ENCODE peak calls at places on chromosome X, in seven cellular contexts. One of them, this sample, is unnamed.

GRCh38 chrX:34918091-34918736 is 24.4 kb upstream of the FAM47B start:
- DNase-seq in H1: no peak
- DNase-seq in hippocampal formation: no peak
- DNase-seq in effector CD8-positive, alpha-beta T cell: no peak
- DNase-seq in lower lobe of right lung: no peak
- DNase-seq in right cardiac atrium: no peak
- DNase-seq in A172: peak; percentile 25
- DNase-seq in this sample: peak; percentile 39

GRCh38 chrX:97787849-97788248 is 904.1 kb downstream of the RPA4 start:
- DNase-seq in H1: no peak
- DNase-seq in hippocampal formation: no peak
- DNase-seq in effector CD8-positive, alpha-beta T cell: no peak
- DNase-seq in lower lobe of right lung: no peak
- DNase-seq in right cardiac atrium: no peak
- DNase-seq in A172: no peak
- DNase-seq in this sample: no peak

GRCh38 chrX:154457491-154458115 is 478 bp upstream of the PLXNA3 start:
- DNase-seq in H1: peak; percentile 65
- DNase-seq in hippocampal formation: no peak
- DNase-seq in effector CD8-positive, alpha-beta T cell: peak; percentile 48
- DNase-seq in lower lobe of right lung: peak; percentile 60
- DNase-seq in right cardiac atrium: peak; percentile 38
- DNase-seq in A172: no peak
- DNase-seq in this sample: peak; percentile 46

GRCh38 chrX:139914421-139914820 is 18.4 kb downstream of the ATP11C start:
- DNase-seq in H1: no peak
- DNase-seq in hippocampal formation: no peak
- DNase-seq in effector CD8-positive, alpha-beta T cell: no peak
- DNase-seq in lower lobe of right lung: no peak
- DNase-seq in right cardiac atrium: no peak
- DNase-seq in A172: no peak
- DNase-seq in this sample: no peak

GRCh38 chrX:48800574-48801280 is 1.1 kb upstream of the HDAC6 start:
- DNase-seq in H1: no peak
- DNase-seq in hippocampal formation: no peak
- DNase-seq in effector CD8-positive, alpha-beta T cell: no peak
- DNase-seq in lower lobe of right lung: no peak
- DNase-seq in right cardiac atrium: no peak
- DNase-seq in A172: no peak
- DNase-seq in this sample: no peak

GRCh38 chrX:153477039-153477438 is 6.7 kb upstream of the HAUS7 start:
- DNase-seq in H1: no peak
- DNase-seq in hippocampal formation: no peak
- DNase-seq in effector CD8-positive, alpha-beta T cell: no peak
- DNase-seq in lower lobe of right lung: no peak
- DNase-seq in right cardiac atrium: peak; percentile 51
- DNase-seq in A172: peak; percentile 70
- DNase-seq in this sample: peak; percentile 48

GRCh38 chrX:93874554-93874953 is 200.5 kb downstream of the FAM133A start:
- DNase-seq in H1: peak; percentile 50
- DNase-seq in hippocampal formation: no peak
- DNase-seq in effector CD8-positive, alpha-beta T cell: no peak
- DNase-seq in lower lobe of right lung: no peak
- DNase-seq in right cardiac atrium: no peak
- DNase-seq in A172: no peak
- DNase-seq in this sample: peak; percentile 7

GRCh38 chrX:24387724-24388123 is 27.3 kb downstream of the SUPT20HL1 start:
- DNase-seq in H1: no peak
- DNase-seq in hippocampal formation: no peak
- DNase-seq in effector CD8-positive, alpha-beta T cell: no peak
- DNase-seq in lower lobe of right lung: no peak
- DNase-seq in right cardiac atrium: no peak
- DNase-seq in A172: no peak
- DNase-seq in this sample: no peak

GRCh38 chrX:83934220-83934619 is 73.3 kb downstream of the CYLC1 start:
- DNase-seq in H1: no peak
- DNase-seq in hippocampal formation: no peak
- DNase-seq in effector CD8-positive, alpha-beta T cell: no peak
- DNase-seq in lower lobe of right lung: no peak
- DNase-seq in right cardiac atrium: no peak
- DNase-seq in A172: no peak
- DNase-seq in this sample: no peak

GRCh38 chrX:866441-866990 is 235.9 kb downstream of the SHOX start:
- DNase-seq in H1: peak; percentile 40
- DNase-seq in hippocampal formation: no peak
- DNase-seq in effector CD8-positive, alpha-beta T cell: no peak
- DNase-seq in lower lobe of right lung: no peak
- DNase-seq in right cardiac atrium: no peak
- DNase-seq in A172: no peak
- DNase-seq in this sample: no peak

GRCh38 chrX:7198499-7198898 is 50.5 kb upstream of the PUDP start:
- DNase-seq in H1: no peak
- DNase-seq in hippocampal formation: no peak
- DNase-seq in effector CD8-positive, alpha-beta T cell: no peak
- DNase-seq in lower lobe of right lung: no peak
- DNase-seq in right cardiac atrium: no peak
- DNase-seq in A172: no peak
- DNase-seq in this sample: no peak

GRCh38 chrX:73262991-73263390 is 48.3 kb upstream of the NAP1L2 start:
- DNase-seq in H1: no peak
- DNase-seq in hippocampal formation: no peak
- DNase-seq in effector CD8-positive, alpha-beta T cell: no peak
- DNase-seq in lower lobe of right lung: no peak
- DNase-seq in right cardiac atrium: no peak
- DNase-seq in A172: no peak
- DNase-seq in this sample: no peak

GRCh38 chrX:106247162-106247561 is 79.1 kb downstream of the PWWP3B start:
- DNase-seq in H1: no peak
- DNase-seq in hippocampal formation: no peak
- DNase-seq in effector CD8-positive, alpha-beta T cell: no peak
- DNase-seq in lower lobe of right lung: no peak
- DNase-seq in right cardiac atrium: no peak
- DNase-seq in A172: no peak
- DNase-seq in this sample: no peak

GRCh38 chrX:15946783-15947550 is 92.4 kb upstream of the AP1S2 start:
- DNase-seq in H1: no peak
- DNase-seq in hippocampal formation: no peak
- DNase-seq in effector CD8-positive, alpha-beta T cell: no peak
- DNase-seq in lower lobe of right lung: no peak
- DNase-seq in right cardiac atrium: no peak
- DNase-seq in A172: peak; percentile 92
- DNase-seq in this sample: peak; percentile 82

GRCh38 chrX:49988128-49988527 is 65.7 kb downstream of the CLCN5 start:
- DNase-seq in H1: no peak
- DNase-seq in hippocampal formation: no peak
- DNase-seq in effector CD8-positive, alpha-beta T cell: no peak
- DNase-seq in lower lobe of right lung: no peak
- DNase-seq in right cardiac atrium: no peak
- DNase-seq in A172: no peak
- DNase-seq in this sample: no peak

GRCh38 chrX:149950681-149951080 is 12.4 kb upstream of the EOLA2 start:
- DNase-seq in H1: no peak
- DNase-seq in hippocampal formation: no peak
- DNase-seq in effector CD8-positive, alpha-beta T cell: no peak
- DNase-seq in lower lobe of right lung: no peak
- DNase-seq in right cardiac atrium: no peak
- DNase-seq in A172: peak; percentile 39
- DNase-seq in this sample: peak; percentile 54

GRCh38 chrX:68146054-68146453 is 287.2 kb downstream of the OPHN1 start:
- DNase-seq in H1: no peak
- DNase-seq in hippocampal formation: no peak
- DNase-seq in effector CD8-positive, alpha-beta T cell: no peak
- DNase-seq in lower lobe of right lung: no peak
- DNase-seq in right cardiac atrium: no peak
- DNase-seq in A172: peak; percentile 33
- DNase-seq in this sample: peak; percentile 60

GRCh38 chrX:69362889-69363288 is 141.2 kb upstream of the NALF2 start:
- DNase-seq in H1: no peak
- DNase-seq in hippocampal formation: no peak
- DNase-seq in effector CD8-positive, alpha-beta T cell: no peak
- DNase-seq in lower lobe of right lung: no peak
- DNase-seq in right cardiac atrium: peak; percentile 26
- DNase-seq in A172: no peak
- DNase-seq in this sample: peak; percentile 82

GRCh38 chrX:41543022-41543421 is 95.9 kb downstream of the NYX start:
- DNase-seq in H1: no peak
- DNase-seq in hippocampal formation: no peak
- DNase-seq in effector CD8-positive, alpha-beta T cell: no peak
- DNase-seq in lower lobe of right lung: no peak
- DNase-seq in right cardiac atrium: no peak
- DNase-seq in A172: no peak
- DNase-seq in this sample: no peak

GRCh38 chrX:115642895-115643530 is 82.0 kb downstream of the PLS3 start:
- DNase-seq in H1: no peak
- DNase-seq in hippocampal formation: no peak
- DNase-seq in effector CD8-positive, alpha-beta T cell: peak; percentile 0
- DNase-seq in lower lobe of right lung: no peak
- DNase-seq in right cardiac atrium: no peak
- DNase-seq in A172: peak; percentile 1
- DNase-seq in this sample: peak; percentile 57

GRCh38 chrX:77814210-77814609 is 28.2 kb upstream of the ATRX start:
- DNase-seq in H1: no peak
- DNase-seq in hippocampal formation: no peak
- DNase-seq in effector CD8-positive, alpha-beta T cell: no peak
- DNase-seq in lower lobe of right lung: no peak
- DNase-seq in right cardiac atrium: no peak
- DNase-seq in A172: no peak
- DNase-seq in this sample: no peak

GRCh38 chrX:7244400-7244799 is 96.4 kb upstream of the PUDP start:
- DNase-seq in H1: no peak
- DNase-seq in hippocampal formation: no peak
- DNase-seq in effector CD8-positive, alpha-beta T cell: no peak
- DNase-seq in lower lobe of right lung: no peak
- DNase-seq in right cardiac atrium: no peak
- DNase-seq in A172: no peak
- DNase-seq in this sample: no peak

GRCh38 chrX:53831662-53832635 is 145.4 kb upstream of the HUWE1 start:
- DNase-seq in H1: peak; percentile 48
- DNase-seq in hippocampal formation: no peak
- DNase-seq in effector CD8-positive, alpha-beta T cell: peak; percentile 0
- DNase-seq in lower lobe of right lung: no peak
- DNase-seq in right cardiac atrium: no peak
- DNase-seq in A172: peak; percentile 50
- DNase-seq in this sample: peak; percentile 42

GRCh38 chrX:1488141-1488540 is 35.4 kb upstream of the ASMTL start:
- DNase-seq in H1: no peak
- DNase-seq in hippocampal formation: no peak
- DNase-seq in effector CD8-positive, alpha-beta T cell: no peak
- DNase-seq in lower lobe of right lung: no peak
- DNase-seq in right cardiac atrium: no peak
- DNase-seq in A172: no peak
- DNase-seq in this sample: no peak

GRCh38 chrX:97704474-97704873 is 820.8 kb downstream of the RPA4 start:
- DNase-seq in H1: no peak
- DNase-seq in hippocampal formation: no peak
- DNase-seq in effector CD8-positive, alpha-beta T cell: no peak
- DNase-seq in lower lobe of right lung: no peak
- DNase-seq in right cardiac atrium: no peak
- DNase-seq in A172: no peak
- DNase-seq in this sample: no peak

GRCh38 chrX:31112226-31112999 is 40.6 kb upstream of the FTHL17 start:
- DNase-seq in H1: no peak
- DNase-seq in hippocampal formation: no peak
- DNase-seq in effector CD8-positive, alpha-beta T cell: no peak
- DNase-seq in lower lobe of right lung: no peak
- DNase-seq in right cardiac atrium: no peak
- DNase-seq in A172: peak; percentile 3
- DNase-seq in this sample: no peak

GRCh38 chrX:11470231-11470630 is 177.0 kb downstream of the AMELX start:
- DNase-seq in H1: no peak
- DNase-seq in hippocampal formation: no peak
- DNase-seq in effector CD8-positive, alpha-beta T cell: no peak
- DNase-seq in lower lobe of right lung: no peak
- DNase-seq in right cardiac atrium: no peak
- DNase-seq in A172: peak; percentile 48
- DNase-seq in this sample: peak; percentile 34

This sample was measured in AG08395.